ENCODE peak calls at places on chromosome 9, in six cellular contexts. A, I, O, Y, T and L are unnamed samples.

GRCh38 chr9:127214421-127215265 is 49.9 kb upstream of the GARNL3 start:
- DNase-seq in A (peak; percentile 40), I (peak; percentile 78), O (peak; percentile 89), Y (peak; percentile 73), T (peak; percentile 79), L (peak; percentile 84)

GRCh38 chr9:120742951-120743416 is 28.7 kb upstream of the MEGF9 start:
- DNase-seq in A (no peak), I (no peak), O (no peak), Y (peak; percentile 60), T (no peak), L (peak; percentile 69)

GRCh38 chr9:35711501-35712428 is 20.2 kb downstream of the TLN1 start:
- DNase-seq in A (no peak), I (no peak), O (no peak), Y (no peak), T (no peak), L (peak; percentile 68)

GRCh38 chr9:93988056-93988455 is 32.9 kb upstream of the BARX1 start:
- DNase-seq in A (no peak), I (no peak), O (no peak), Y (no peak), T (no peak), L (no peak)

GRCh38 chr9:130665431-130666392 is 1.3 kb downstream of the PRDM12 start:
- DNase-seq in A (no peak), I (no peak), O (no peak), Y (peak; percentile 92), T (peak; percentile 27), L (no peak)

GRCh38 chr9:89999534-90000370 is 394.9 kb downstream of the GADD45G start:
- DNase-seq in A (peak; percentile 40), I (peak; percentile 88), O (no peak), Y (no peak), T (peak; percentile 90), L (peak; percentile 80)

GRCh38 chr9:122239722-122240121 is 11.0 kb upstream of the LHX6 start:
- DNase-seq in A (no peak), I (no peak), O (no peak), Y (no peak), T (no peak), L (no peak)

GRCh38 chr9:34540826-34541225 is 18.0 kb upstream of the ENHO start:
- DNase-seq in A (peak; percentile 31), I (no peak), O (no peak), Y (no peak), T (no peak), L (no peak)

GRCh38 chr9:79572891-79573696 is 1.3 kb downstream of the TLE4 start:
- DNase-seq in A (no peak), I (peak; percentile 40), O (peak; percentile 92), Y (peak; percentile 70), T (peak; percentile 60), L (peak; percentile 48)

GRCh38 chr9:137534256-137535119 is 15.7 kb downstream of the PNPLA7 start:
- DNase-seq in A (peak; percentile 57), I (peak; percentile 68), O (no peak), Y (peak; percentile 52), T (peak; percentile 49), L (peak; percentile 73)
- TF ChIP-seq CTCF in A (peak; percentile 75), I (peak; percentile 60), O (no peak), Y (peak; percentile 59), T (peak; percentile 67), L (peak; percentile 36)

DNA sequence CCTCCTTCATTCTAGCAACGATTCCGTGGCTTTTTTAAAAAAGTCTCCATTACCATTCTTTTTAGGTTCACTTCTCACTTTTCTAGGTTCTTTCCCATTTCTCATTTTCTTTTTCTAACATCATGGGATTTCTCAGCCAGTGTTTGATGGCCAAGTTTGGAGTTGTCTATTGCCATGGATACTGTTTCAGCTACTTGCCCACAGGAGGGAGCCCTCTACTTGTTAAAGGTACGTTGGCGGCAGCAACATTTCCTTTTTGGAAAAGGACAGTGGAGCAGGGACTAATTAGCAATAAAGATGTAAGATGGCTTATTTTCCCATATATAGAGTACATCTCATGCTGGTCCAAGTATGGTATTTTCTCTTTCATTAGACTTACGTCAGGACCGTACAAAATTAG is 2257.5 kb upstream of the C9orf72 start:
- DNase-seq in A (peak; percentile 1), I (no peak), O (no peak), Y (peak; percentile 74), T (no peak), L (no peak)
- TF ChIP-seq CTCF in A (peak; percentile 74), I (no peak), O (no peak), Y (peak; percentile 87), T (no peak), L (no peak)

GRCh38 chr9:91677822-91678221 is 254.2 kb upstream of the NFIL3 start:
- DNase-seq in A (no peak), I (no peak), O (no peak), Y (peak; percentile 40), T (no peak), L (no peak)

GRCh38 chr9:91677354-91677753 is 253.7 kb upstream of the NFIL3 start:
- DNase-seq in A (peak; percentile 6), I (no peak), O (no peak), Y (no peak), T (no peak), L (no peak)

GRCh38 chr9:91678807-91679206 is 255.2 kb upstream of the NFIL3 start:
- DNase-seq in A (no peak), I (no peak), O (no peak), Y (no peak), T (no peak), L (no peak)

GRCh38 chr9:91680129-91680528 is 256.5 kb upstream of the NFIL3 start:
- DNase-seq in A (no peak), I (no peak), O (no peak), Y (no peak), T (no peak), L (no peak)

GRCh38 chr9:91676042-91676441 is 252.4 kb upstream of the NFIL3 start:
- DNase-seq in A (no peak), I (peak; percentile 61), O (no peak), Y (no peak), T (no peak), L (no peak)
- TF ChIP-seq CTCF in A (peak; percentile 39), I (peak; percentile 25), O (no peak), Y (no peak), T (no peak), L (peak; percentile 52)

DNA sequence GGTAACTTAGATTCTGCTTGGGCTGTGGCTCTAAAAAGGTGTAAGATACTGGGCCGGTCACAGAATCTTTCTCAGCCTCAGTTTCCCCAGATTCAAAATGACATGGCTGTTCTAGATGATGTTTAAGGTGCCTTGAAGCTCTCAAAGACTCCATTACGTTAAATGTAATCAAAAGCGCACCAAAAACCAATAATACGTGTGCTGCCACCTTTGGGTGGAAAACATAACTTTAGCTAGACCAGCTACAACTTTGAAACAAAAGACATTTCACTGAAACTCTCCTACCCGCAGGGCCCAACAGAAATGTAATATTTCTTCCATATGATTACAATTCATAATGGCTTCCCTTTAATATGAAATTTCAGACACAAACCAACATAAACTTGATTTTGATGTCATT is 35.0 kb upstream of the PCSK5 start:
- DNase-seq in A (peak; percentile 14), I (peak; percentile 18), O (no peak), Y (peak; percentile 49), T (peak; percentile 22), L (no peak)
- TF ChIP-seq CTCF in A (peak; percentile 61), I (peak; percentile 70), O (no peak), Y (peak; percentile 62), T (peak; percentile 17), L (no peak)

DNA sequence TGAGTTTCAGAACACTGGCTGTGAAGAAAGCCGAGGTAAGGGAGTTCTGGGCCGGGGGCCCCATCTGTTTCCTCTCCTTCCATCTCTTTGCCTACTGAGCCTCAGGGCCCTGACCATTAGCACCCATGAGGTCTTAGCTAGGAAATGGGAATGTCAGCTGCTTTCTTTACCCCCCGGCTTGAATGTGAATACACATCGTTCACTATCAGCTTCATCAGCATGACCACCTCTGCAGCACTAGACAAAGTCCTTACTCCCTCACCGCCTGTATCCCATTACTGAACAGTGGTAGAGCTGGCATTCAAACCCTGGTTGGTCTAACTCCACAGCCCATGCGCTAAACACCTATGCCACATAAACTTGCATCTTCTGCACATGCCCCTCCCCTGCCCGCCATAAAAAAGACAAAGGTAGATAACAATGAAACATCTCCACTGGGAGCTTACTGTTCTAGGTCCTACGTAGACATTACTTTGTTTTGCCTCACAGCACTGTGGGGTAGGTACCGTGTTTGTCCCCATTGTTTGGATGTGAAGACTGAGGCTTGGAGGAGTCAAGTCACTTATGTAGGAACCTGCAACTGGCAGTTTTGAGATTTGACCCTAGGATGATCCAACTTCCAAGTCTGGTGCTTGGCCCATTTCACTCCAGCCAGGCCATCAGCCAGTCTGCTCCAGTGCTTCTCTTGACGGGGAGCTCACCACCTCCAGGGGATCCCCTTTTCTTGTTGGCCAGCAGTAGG is 93.3 kb downstream of the AMBP start:
- DNase-seq in A (no peak), I (no peak), O (no peak), Y (no peak), T (no peak), L (no peak)
- TF ChIP-seq CTCF in A (no peak), I (no peak), O (no peak), Y (no peak), T (no peak), L (no peak)

GRCh38 chr9:71005456-71005855 is 116.0 kb downstream of the TRPM3 start:
- DNase-seq in A (no peak), I (no peak), O (no peak), Y (no peak), T (no peak), L (no peak)

GRCh38 chr9:70998962-70999361 is 122.5 kb downstream of the TRPM3 start:
- DNase-seq in A (peak; percentile 44), I (no peak), O (no peak), Y (no peak), T (no peak), L (no peak)

GRCh38 chr9:71004196-71004595 is 117.2 kb downstream of the TRPM3 start:
- DNase-seq in A (no peak), I (no peak), O (no peak), Y (peak; percentile 15), T (no peak), L (no peak)

GRCh38 chr9:71003346-71003745 is 118.1 kb downstream of the TRPM3 start:
- DNase-seq in A (no peak), I (no peak), O (no peak), Y (no peak), T (no peak), L (no peak)

DNA sequence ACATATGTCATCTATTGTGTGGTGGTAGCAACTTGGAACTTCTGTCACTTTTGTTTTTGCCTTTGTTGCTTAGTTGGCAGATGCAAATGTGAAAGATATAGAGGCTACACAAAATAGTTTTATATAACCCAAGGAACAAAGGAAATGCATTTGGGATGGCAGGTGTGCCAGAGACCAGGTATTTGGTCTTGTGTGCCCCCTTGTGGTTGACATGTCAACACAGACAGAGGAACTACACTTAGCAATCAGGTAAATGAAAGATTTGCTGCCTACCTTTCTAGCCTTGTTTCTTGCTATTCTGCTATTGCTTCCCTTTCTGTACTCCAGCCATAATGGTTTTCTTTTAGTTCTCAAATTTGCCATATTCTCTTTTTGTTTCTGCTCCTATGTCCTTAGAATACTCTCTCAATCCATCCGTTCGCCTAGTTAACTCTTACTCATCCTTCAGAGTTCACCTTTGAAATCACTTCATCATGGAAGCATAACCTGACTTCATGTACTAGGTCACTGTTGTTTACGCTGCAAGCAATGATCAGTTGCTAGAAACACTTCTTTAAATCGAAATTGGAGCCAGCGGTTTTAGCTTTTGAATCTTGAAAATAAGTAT is 119.5 kb downstream of the TRPM3 start:
- DNase-seq in A (no peak), I (peak; percentile 62), O (no peak), Y (peak; percentile 70), T (peak; percentile 15), L (peak; percentile 10)
- TF ChIP-seq CTCF in A (peak; percentile 73), I (peak; percentile 85), O (no peak), Y (peak; percentile 74), T (no peak), L (peak; percentile 19)